ENCODE peak calls at places on chromosomes 11 and 22, in four cellular contexts. O is fibroblast of the aortic adventitia, B is cardiac muscle cell, P is non-pigmented ciliary epithelial cell. M is an unnamed sample.

GRCh38 chr11:75570559-75571139 is 8.6 kb downstream of the SERPINH1 start:
- DNase-seq in P (no peak), B (no peak), O (no peak), M (no peak)

GRCh38 chr22:38222797-38223119 is 21.0 kb downstream of the MAFF start:
- DNase-seq in O (no peak), B (no peak), P (no peak), M (no peak)

GRCh38 chr22:41524809-41525449 is 19.3 kb downstream of the POLR3H start:
- DNase-seq in P (no peak), O (no peak), B (no peak), M (no peak)

GRCh38 chr22:25081409-25081824 is 118.2 kb upstream of the CRYBB3 start:
- DNase-seq in O (no peak), B (no peak), P (no peak), M (peak)

GRCh38 chr22:22906907-22907550 is 19.4 kb downstream of the IGLL5 start:
- DNase-seq in O (no peak), B (no peak), P (no peak), M (no peak)

GRCh38 chr22:20862540-20862939 is 3.7 kb downstream of the SNAP29 start:
- DNase-seq in O (no peak), B (no peak), P (no peak), M (no peak)

GRCh38 chr11:132821027-132821426 is 711.3 kb downstream of the OPCML start:
- DNase-seq in O (no peak), B (no peak), P (peak), M (peak)

GRCh38 chr11:17395554-17395961 is 7.1 kb upstream of the KCNJ11 start:
- DNase-seq in O (no peak), P (no peak), B (no peak), M (no peak)

GRCh38 chr11:79007811-79008294 is 433.0 kb downstream of the TENM4 start:
- DNase-seq in O (no peak), P (no peak), B (no peak), M (peak)

GRCh38 chr11:63839508-63840355 is 822 bp downstream of the MARK2 start:
- DNase-seq in P (no peak), O (no peak), B (peak), M (no peak)